ENCODE peak calls at places on chromosomes 7 and 10, in eight cellular contexts. C is tibial nerve, I is stomach, G is A549, R is ovary, H is transverse colon, Y is sigmoid colon, B is prostate gland. Q is an unnamed sample.

GRCh38 chr7:27553288-27553687 is 109.4 kb downstream of the HIBADH start:
- DNase-seq in C (no peak), I (no peak), G (no peak), R (no peak), H (no peak), Y (no peak), B (no peak), Q (no peak)

GRCh38 chr7:111855161-111855841 is 293.0 kb upstream of the IMMP2L start:
- DNase-seq in C (no peak), I (peak), G (peak), R (no peak), H (peak), Y (no peak), B (peak), Q (peak)

GRCh38 chr10:52463831-52464230 is 149.8 kb downstream of the DKK1 start:
- DNase-seq in C (no peak), I (no peak), G (no peak), R (no peak), H (no peak), Y (no peak), B (no peak), Q (no peak)

GRCh38 chr10:116809528-116810500 is 39.5 kb upstream of the ENO4 start:
- DNase-seq in C (no peak), I (peak), G (peak), R (no peak), H (peak), Y (peak), B (no peak), Q (no peak)

GRCh38 chr10:87945994-87946393 is 82.6 kb downstream of the PTEN start:
- DNase-seq in C (no peak), I (no peak), G (no peak), R (no peak), H (no peak), Y (no peak), B (no peak), Q (no peak)

GRCh38 chr7:18828333-18829100 is 288.9 kb downstream of the TWIST1 start:
- DNase-seq in C (no peak), I (no peak), G (no peak), R (no peak), H (no peak), Y (no peak), B (no peak), Q (no peak)

GRCh38 chr10:21317902-21318301 is 207.6 kb downstream of the SKIDA1 start:
- DNase-seq in C (no peak), I (no peak), G (no peak), R (no peak), H (no peak), Y (no peak), B (no peak), Q (peak)

GRCh38 chr10:76430330-76430729 is 998.9 kb downstream of the LRMDA start:
- DNase-seq in C (no peak), I (no peak), G (no peak), R (no peak), H (no peak), Y (no peak), B (no peak), Q (no peak)

GRCh38 chr7:30750574-30751256 is 1.2 kb upstream of the INMT start:
- DNase-seq in C (peak), I (no peak), G (no peak), R (no peak), H (peak), Y (peak), B (peak), Q (no peak)

GRCh38 chr10:86958831-86959736 is 685 bp downstream of the SNCG start:
- DNase-seq in C (no peak), I (no peak), G (peak), R (peak), H (no peak), Y (peak), B (no peak), Q (peak)

GRCh38 chr7:103343758-103344452 is 662 bp downstream of the DNAJC2 start:
- DNase-seq in C (no peak), I (no peak), G (peak), R (no peak), H (peak), Y (peak), B (no peak), Q (no peak)

GRCh38 chr7:138000081-138000701 is 1.7 kb downstream of the CREB3L2 start:
- DNase-seq in C (peak), I (peak), G (peak), R (peak), H (peak), Y (peak), B (no peak), Q (no peak)

GRCh38 chr7:47045169-47045568 is 536.7 kb downstream of the TNS3 start:
- DNase-seq in C (no peak), I (peak), G (no peak), R (no peak), H (no peak), Y (no peak), B (peak), Q (no peak)

GRCh38 chr10:89478085-89478738 is 57.2 kb downstream of the SLC16A12 start:
- DNase-seq in C (no peak), I (no peak), G (peak), R (no peak), H (no peak), Y (no peak), B (no peak), Q (no peak)

GRCh38 chr7:471866-472639 is 47.6 kb downstream of the PDGFA start:
- DNase-seq in C (no peak), I (peak), G (no peak), R (peak), H (peak), Y (peak), B (peak), Q (peak)

GRCh38 chr10:4351723-4352565 is 474.1 kb upstream of the AKR1E2 start:
- DNase-seq in C (no peak), I (no peak), G (no peak), R (no peak), H (no peak), Y (no peak), B (no peak), Q (no peak)

GRCh38 chr10:7337431-7338171 is 73.2 kb downstream of the SFMBT2 start:
- DNase-seq in C (no peak), I (no peak), G (no peak), R (no peak), H (no peak), Y (no peak), B (no peak), Q (no peak)

GRCh38 chr10:131159771-131160170 is 151.8 kb downstream of the TCERG1L start:
- DNase-seq in C (no peak), I (no peak), G (no peak), R (no peak), H (no peak), Y (no peak), B (no peak), Q (no peak)

GRCh38 chr7:121544726-121545125 is 148.6 kb upstream of the FAM3C start:
- DNase-seq in C (no peak), I (no peak), G (peak), R (no peak), H (no peak), Y (no peak), B (peak), Q (no peak)

GRCh38 chr10:72229261-72230251 is 13.5 kb upstream of the ASCC1 start:
- DNase-seq in C (no peak), I (no peak), G (peak), R (no peak), H (no peak), Y (peak), B (no peak), Q (no peak)

GRCh38 chr7:38773430-38773829 is 135.6 kb downstream of the VPS41 start:
- DNase-seq in C (no peak), I (no peak), G (no peak), R (no peak), H (no peak), Y (no peak), B (no peak), Q (no peak)

DNA sequence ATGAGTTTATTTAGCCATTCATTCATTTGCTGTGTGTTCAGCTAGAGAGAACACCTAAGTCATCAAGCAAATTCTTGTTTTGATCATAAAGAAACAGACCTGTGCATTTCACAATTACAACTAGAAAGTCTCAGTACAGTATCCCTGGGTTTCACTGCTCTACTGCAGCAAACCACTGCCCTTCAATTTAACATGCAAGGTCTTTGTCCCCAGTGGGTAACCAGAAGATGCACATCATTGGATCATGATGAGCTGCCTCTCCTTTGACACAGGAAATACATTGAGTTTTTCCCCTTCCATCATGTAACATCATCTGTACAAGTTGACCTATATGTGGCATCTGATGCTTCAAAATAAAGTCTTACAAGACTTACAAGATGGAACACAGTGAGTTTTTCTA is 70.5 kb upstream of the MRLN start:
- DNase-seq in C (no peak), I (no peak), G (no peak), R (no peak), H (no peak), Y (no peak), B (no peak), Q (no peak)
- TF ChIP-seq POLR2A in C (no peak), I (no peak), G (no peak), R (no peak), H (no peak), Y (no peak), B (no peak), Q (no peak)

GRCh38 chr10:102503264-102504178 is at the start of gene SUFU:
- DNase-seq in C (peak), I (peak), G (peak), R (peak), H (peak), Y (peak), B (peak), Q (peak)
- TF ChIP-seq POLR2A in C (no peak), I (no peak), G (peak), R (no peak), H (peak), Y (no peak), B (peak), Q (no peak)

DNA sequence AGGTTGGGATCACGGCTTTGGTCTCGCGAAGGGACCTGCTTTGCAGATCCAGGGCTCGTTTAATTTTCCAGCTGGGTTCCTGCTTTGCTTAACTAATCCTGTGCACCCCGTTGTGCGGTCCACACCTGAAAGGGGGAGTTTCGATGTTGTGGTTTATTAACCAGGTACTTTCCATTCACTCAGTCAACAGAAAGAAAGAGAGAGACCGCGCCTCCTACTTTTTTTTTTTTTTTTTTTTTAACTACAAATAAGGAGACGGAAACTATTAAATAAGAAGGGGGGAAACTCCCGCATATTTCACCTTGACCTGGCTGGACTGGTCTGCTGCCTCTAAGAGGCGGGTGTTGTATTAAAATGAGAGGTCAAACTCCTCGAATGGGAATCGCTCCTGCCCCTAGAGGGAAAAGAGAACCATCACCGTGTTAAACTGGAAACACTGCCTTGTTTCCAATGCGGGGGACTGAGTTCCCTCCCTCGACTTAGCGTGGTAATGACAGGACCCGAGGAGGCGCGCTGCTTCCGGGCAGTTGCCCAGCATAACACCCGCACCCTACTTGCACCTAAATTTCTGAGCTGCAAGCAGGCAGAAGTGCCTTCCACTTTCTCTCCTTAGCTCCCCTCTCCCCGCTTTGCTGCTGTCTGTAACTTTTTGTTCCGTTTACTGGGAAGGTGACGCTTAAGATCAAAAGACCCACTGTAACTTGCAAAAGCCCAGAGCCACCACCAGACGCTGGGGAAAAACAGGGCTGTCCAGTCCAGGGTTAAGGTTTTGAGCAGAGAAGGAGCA is 1.1 kb upstream of the ITGB8 start:
- DNase-seq in C (peak), I (peak), G (peak), R (peak), H (peak), Y (peak), B (peak), Q (peak)
- TF ChIP-seq POLR2A in C (peak), I (no peak), G (peak), R (no peak), H (peak), Y (no peak), B (peak), Q (no peak)

GRCh38 chr7:6272481-6273323 is at the start of gene CYTH3:
- DNase-seq in C (peak), I (peak), G (peak), R (peak), H (peak), Y (peak), B (peak), Q (peak)
- TF ChIP-seq POLR2A in C (peak), I (no peak), G (peak), R (peak), H (no peak), Y (no peak), B (no peak), Q (no peak)

GRCh38 chr7:64794171-64794844 is at the start of gene ZNF138:
- DNase-seq in C (peak), I (peak), G (peak), R (peak), H (peak), Y (peak), B (peak), Q (peak)
- TF ChIP-seq POLR2A in C (peak), I (no peak), G (peak), R (peak), H (peak), Y (peak), B (peak), Q (no peak)

GRCh38 chr7:128740996-128741395 is 1.8 kb downstream of the CALU start:
- DNase-seq in C (no peak), I (no peak), G (no peak), R (no peak), H (no peak), Y (no peak), B (no peak), Q (no peak)
- TF ChIP-seq POLR2A in C (no peak), I (no peak), G (no peak), R (no peak), H (no peak), Y (no peak), B (no peak), Q (no peak)

GRCh38 chr7:65037740-65038678 is 31.5 kb upstream of the ERV3-1 start:
- DNase-seq in C (peak), I (peak), G (peak), R (peak), H (peak), Y (peak), B (peak), Q (peak)
- TF ChIP-seq POLR2A in C (no peak), I (no peak), G (peak), R (no peak), H (peak), Y (no peak), B (peak), Q (no peak)